ENCODE peak calls at places on chromosomes 12 and 14, in eight cellular contexts. V is transverse colon, B is lung, Z is H9, A is GM10248, X is GM23338, F is cardiac muscle cell, K is ovary. M is an unnamed sample.

GRCh38 chr12:93429852-93430251 is 11.9 kb downstream of the UBE2N start:
- DNase-seq in V (no peak), B (no peak), Z (no peak), A (no peak), X (no peak), F (no peak), K (no peak), M (no peak)

GRCh38 chr12:47237751-47238211 is 158.0 kb upstream of the AMIGO2 start:
- DNase-seq in V (no peak), B (no peak), Z (no peak), A (no peak), X (no peak), F (peak), K (no peak), M (no peak)

GRCh38 chr14:97578982-97579381 is 781.8 kb downstream of the VRK1 start:
- DNase-seq in V (no peak), B (no peak), Z (no peak), A (no peak), X (no peak), F (no peak), K (no peak), M (no peak)

GRCh38 chr12:38744056-38744455 is 161.3 kb downstream of the CPNE8 start:
- DNase-seq in V (no peak), B (no peak), Z (no peak), A (no peak), X (no peak), F (peak), K (no peak), M (no peak)

GRCh38 chr12:69738351-69739286 is at the start of gene RAB3IP:
- DNase-seq in V (peak), B (peak), Z (peak), A (peak), X (peak), F (peak), K (peak), M (peak)

GRCh38 chr14:24219080-24219479 is 3.2 kb upstream of the MDP1 start:
- DNase-seq in V (no peak), B (no peak), Z (no peak), A (no peak), X (no peak), F (no peak), K (no peak), M (no peak)

GRCh38 chr14:78254911-78255431 is 84.8 kb downstream of the NRXN3 start:
- DNase-seq in V (no peak), B (no peak), Z (no peak), A (no peak), X (no peak), F (peak), K (no peak), M (no peak)

GRCh38 chr12:130031571-130032189 is 127.9 kb upstream of the TMEM132D start:
- DNase-seq in V (peak), B (peak), Z (peak), A (peak), X (peak), F (peak), K (no peak), M (peak)

GRCh38 chr12:7555752-7556151 is 52.2 kb upstream of the CD163 start:
- DNase-seq in V (no peak), B (no peak), Z (no peak), A (no peak), X (peak), F (peak), K (no peak), M (no peak)

GRCh38 chr12:100858658-100859057 is 64.1 kb downstream of the ANO4 start:
- DNase-seq in V (no peak), B (no peak), Z (no peak), A (no peak), X (no peak), F (peak), K (no peak), M (no peak)

GRCh38 chr14:100680439-100681051 is 46.1 kb upstream of the DLK1 start:
- DNase-seq in V (no peak), B (no peak), Z (no peak), A (no peak), X (no peak), F (peak), K (peak), M (no peak)

GRCh38 chr12:53047221-53048032 is 2.4 kb upstream of the TNS2 start:
- DNase-seq in V (peak), B (peak), Z (peak), A (peak), X (peak), F (peak), K (peak), M (peak)

GRCh38 chr14:100874411-100875091 is 29.0 kb downstream of the RTL1 start:
- DNase-seq in V (no peak), B (no peak), Z (no peak), A (no peak), X (no peak), F (no peak), K (peak), M (no peak)

GRCh38 chr12:62625238-62625637 is 158.6 kb downstream of the MON2 start:
- DNase-seq in V (no peak), B (no peak), Z (no peak), A (no peak), X (no peak), F (peak), K (no peak), M (no peak)

GRCh38 chr14:105132921-105133320 is 35.7 kb downstream of the JAG2 start:
- DNase-seq in V (no peak), B (no peak), Z (no peak), A (no peak), X (no peak), F (no peak), K (no peak), M (no peak)

GRCh38 chr12:7190268-7191055 is 976 bp downstream of the PEX5 start:
- DNase-seq in V (peak), B (no peak), Z (peak), A (no peak), X (peak), F (peak), K (peak), M (peak)

GRCh38 chr12:53735556-53735955 is 8.3 kb upstream of the CALCOCO1 start:
- DNase-seq in V (no peak), B (no peak), Z (no peak), A (no peak), X (no peak), F (no peak), K (no peak), M (no peak)

GRCh38 chr14:98984719-98985041 is 287.3 kb downstream of the BCL11B start:
- DNase-seq in V (peak), B (no peak), Z (no peak), A (no peak), X (no peak), F (no peak), K (no peak), M (no peak)

GRCh38 chr14:76101384-76101783 is 50.3 kb upstream of the GPATCH2L start:
- DNase-seq in V (no peak), B (no peak), Z (no peak), A (no peak), X (no peak), F (peak), K (no peak), M (no peak)

GRCh38 chr14:89936654-89937185 is 17.8 kb downstream of the EFCAB11 start:
- DNase-seq in V (no peak), B (no peak), Z (no peak), A (no peak), X (no peak), F (no peak), K (no peak), M (no peak)
- TF ChIP-seq CTCF in V (no peak), B (no peak), Z (no peak), A (no peak), X (no peak), F (no peak), K (no peak), M (no peak)

GRCh38 chr12:121013715-121014114 is 2.6 kb downstream of the C12orf43 start:
- DNase-seq in V (no peak), B (no peak), Z (no peak), A (no peak), X (no peak), F (no peak), K (no peak), M (no peak)
- TF ChIP-seq CTCF in V (no peak), B (no peak), Z (peak), A (peak), X (no peak), F (no peak), K (no peak), M (no peak)

GRCh38 chr14:31286456-31287293 is 79.1 kb upstream of the HECTD1 start:
- DNase-seq in V (no peak), B (no peak), Z (peak), A (no peak), X (peak), F (no peak), K (no peak), M (peak)
- TF ChIP-seq CTCF in V (peak), B (no peak), Z (peak), A (no peak), X (peak), F (peak), K (no peak), M (peak)

DNA sequence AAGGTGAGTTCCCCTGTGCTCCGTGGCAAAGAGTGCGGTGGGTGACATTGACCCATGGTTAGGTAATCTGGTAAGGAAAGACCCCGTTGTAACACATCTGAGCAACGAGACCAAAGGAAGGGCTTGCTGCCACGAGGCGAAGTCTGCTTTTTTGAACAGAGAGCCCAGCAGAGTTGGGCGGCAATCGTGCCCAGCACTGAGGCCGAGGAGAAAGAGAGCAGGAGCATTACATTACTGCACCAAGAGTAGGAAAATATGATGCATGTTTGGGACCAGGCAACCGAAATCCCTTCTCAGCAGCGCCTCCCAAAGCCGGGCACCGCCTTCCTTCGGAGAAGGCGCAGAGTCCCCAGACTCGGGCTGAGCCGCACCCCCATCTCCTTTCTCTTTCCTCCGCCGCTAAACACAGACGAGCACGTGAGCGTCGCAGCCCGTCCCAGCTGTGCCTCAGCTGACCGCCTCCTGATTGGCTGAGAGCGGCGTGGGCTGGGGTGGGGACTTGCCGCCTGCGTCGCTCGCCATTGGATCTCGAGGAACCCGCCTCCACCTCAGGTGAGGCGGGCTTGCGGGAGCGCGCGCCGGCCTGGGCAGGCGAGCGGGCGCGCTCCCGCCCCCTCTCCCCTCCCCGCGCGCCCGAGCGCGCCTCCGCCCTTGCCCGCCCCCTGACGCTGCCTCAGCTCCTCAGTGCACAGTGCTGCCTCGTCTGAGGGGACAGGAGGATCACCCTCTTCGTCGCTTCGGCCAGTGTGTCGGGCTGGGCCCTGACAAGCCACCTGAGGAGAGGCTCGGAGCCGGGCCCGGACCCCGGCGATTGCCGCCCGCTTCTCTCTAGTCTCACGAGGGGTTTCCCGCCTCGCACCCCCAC is at the start of gene HIF1A:
- DNase-seq in V (peak), B (peak), Z (peak), A (peak), X (peak), F (peak), K (peak), M (peak)
- TF ChIP-seq CTCF in V (no peak), B (no peak), Z (peak), A (no peak), X (no peak), F (peak), K (no peak), M (peak)

DNA sequence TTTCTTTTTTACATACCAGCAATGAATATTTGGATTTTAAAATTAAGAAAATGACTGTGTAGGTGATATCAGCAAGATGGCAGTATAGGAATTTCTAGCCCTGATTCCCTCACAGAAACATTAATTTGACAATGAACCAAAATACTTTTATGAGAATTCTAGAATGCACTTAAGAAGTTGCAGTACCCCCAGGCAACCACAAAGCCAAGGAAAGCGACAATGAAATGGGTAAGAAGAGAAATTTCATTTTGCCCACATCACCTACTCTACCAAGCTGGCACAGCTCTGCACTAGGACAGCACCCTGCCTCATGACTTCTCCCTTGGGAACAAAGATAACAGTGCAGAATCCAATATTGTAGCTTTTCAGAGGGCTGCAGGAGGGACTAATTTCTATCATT is 6.6 kb downstream of the OR9K2 start:
- DNase-seq in V (no peak), B (no peak), Z (no peak), A (no peak), X (peak), F (no peak), K (no peak), M (no peak)
- TF ChIP-seq CTCF in V (no peak), B (no peak), Z (peak), A (no peak), X (peak), F (no peak), K (no peak), M (no peak)

M was measured in WERI-Rb-1.